ENCODE peak calls at places on chromosome 18, in ten cellular contexts. V, B, C, M, F, O, S, T, D and H are unnamed samples.

GRCh38 chr18:500556-501405 is at the start of gene COLEC12:
- DNase-seq in F (peak; percentile 85), T (peak; percentile 48), D (no peak), S (peak; percentile 54), M (peak; percentile 68), O (peak; percentile 59), C (no peak), V (peak; percentile 33), B (peak; percentile 53), H (peak; percentile 80)

GRCh38 chr18:79517322-79517721 is 121.6 kb downstream of the NFATC1 start:
- DNase-seq in S (no peak), D (no peak), M (peak; percentile 77), O (no peak), T (no peak), C (no peak), F (peak; percentile 63), B (no peak), V (no peak), H (no peak)

GRCh38 chr18:35383136-35383535 is 6.0 kb upstream of the ZNF396 start:
- DNase-seq in S (no peak), F (no peak), M (no peak), V (no peak), D (no peak), T (no peak), C (no peak), B (no peak), O (no peak), H (no peak)

GRCh38 chr18:46166261-46166970 is 62.2 kb downstream of the HAUS1 start:
- DNase-seq in O (no peak), C (no peak), B (no peak), S (no peak), V (no peak), T (no peak), M (no peak), F (no peak), D (no peak), H (peak; percentile 5)

GRCh38 chr18:35502062-35502461 is 4.3 kb upstream of the INO80C start:
- DNase-seq in O (no peak), M (peak; percentile 80), T (no peak), D (no peak), V (no peak), F (no peak), C (no peak), B (no peak), S (no peak), H (no peak)

GRCh38 chr18:74501386-74501785 is 5.2 kb downstream of the CNDP2 start:
- DNase-seq in B (peak; percentile 86), T (no peak), C (no peak), M (no peak), V (no peak), O (no peak), F (no peak), D (no peak), S (no peak), H (no peak)

GRCh38 chr18:79139206-79139605 is 70.0 kb downstream of the ATP9B start:
- DNase-seq in B (no peak), T (no peak), S (no peak), O (no peak), F (no peak), M (no peak), C (no peak), D (peak; percentile 77), V (no peak), H (no peak)

GRCh38 chr18:34493099-34493544 is 217.0 kb upstream of the DTNA start:
- DNase-seq in C (no peak), O (peak; percentile 64), S (peak; percentile 84), T (peak; percentile 54), V (peak; percentile 85), D (peak; percentile 58), F (peak; percentile 84), M (peak; percentile 90), B (peak; percentile 94), H (peak; percentile 91)

GRCh38 chr18:50276452-50276851 is 4.9 kb downstream of the MBD1 start:
- DNase-seq in B (no peak), D (no peak), C (no peak), V (no peak), M (no peak), O (no peak), F (no peak), T (no peak), S (no peak), H (no peak)

GRCh38 chr18:63888473-63889190 is 1.1 kb downstream of the SERPINB2 start:
- DNase-seq in V (no peak), B (peak; percentile 5), C (no peak), D (no peak), M (no peak), T (no peak), O (no peak), S (no peak), F (no peak), H (no peak)

GRCh38 chr18:56952026-56952425 is 194.9 kb upstream of the BOD1L2 start:
- DNase-seq in V (no peak), F (no peak), B (peak; percentile 24), D (no peak), O (no peak), M (no peak), T (no peak), C (no peak), S (no peak), H (no peak)

GRCh38 chr18:63603772-63604171 is 16.6 kb downstream of the SERPINB13 start:
- DNase-seq in D (peak; percentile 12), S (no peak), O (peak; percentile 43), C (no peak), V (no peak), T (no peak), F (no peak), B (no peak), M (peak; percentile 47), H (no peak)

GRCh38 chr18:55414475-55414874 is 173.5 kb downstream of the TCF4 start:
- DNase-seq in M (no peak), C (no peak), S (no peak), D (no peak), T (no peak), O (no peak), F (no peak), V (no peak), B (no peak), H (no peak)
- H3K4me1 ChIP-seq in M (peaks cover 8% of the 10 kb centered on the region), C (no peaks in the 10 kb centered on the region), S (peaks cover 15% of the 10 kb centered on the region), D (peaks cover 5% of the 10 kb centered on the region), T (no peaks in the 10 kb centered on the region), O (peaks cover 21% of the 10 kb centered on the region), F (peaks cover 15% of the 10 kb centered on the region), V (peaks cover 55% of the 10 kb centered on the region), B (no peaks in the 10 kb centered on the region), H (no peaks in the 10 kb centered on the region)

DNA sequence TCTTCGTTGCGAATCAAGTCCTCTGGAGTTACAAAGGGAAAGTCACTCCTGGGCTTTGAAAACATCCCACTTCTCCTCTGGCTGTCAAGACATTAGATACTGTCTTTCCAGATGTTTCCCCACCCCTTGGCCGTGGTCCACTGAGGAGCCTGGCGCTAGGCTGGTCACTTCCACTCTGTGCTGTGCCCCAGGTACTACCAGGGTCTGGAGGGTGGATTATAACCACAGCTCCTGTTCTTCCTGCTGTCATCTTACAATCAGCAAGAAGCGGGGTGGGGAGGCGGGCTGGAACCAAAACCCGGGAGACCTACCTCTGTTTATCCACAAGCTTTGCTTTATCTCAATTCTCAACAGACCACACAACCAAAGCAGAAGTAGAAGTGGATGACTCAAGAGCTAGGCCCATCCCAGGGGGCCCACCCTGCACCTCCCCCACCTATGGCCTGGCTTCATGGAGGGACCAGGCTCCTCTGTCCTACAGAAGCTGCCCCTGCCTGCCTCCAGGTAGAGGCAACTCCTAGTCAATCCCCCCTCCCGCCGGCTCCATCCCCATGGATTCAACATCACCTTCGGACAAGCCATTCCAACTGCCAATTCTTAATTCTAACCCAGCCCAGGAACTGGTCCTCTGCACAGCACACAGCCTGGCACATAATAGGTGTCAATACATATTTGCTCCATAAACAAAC is 17.8 kb downstream of the SMAD7 start:
- DNase-seq in M (peak; percentile 87), O (peak; percentile 60), C (no peak), D (no peak), T (peak; percentile 67), B (no peak), F (peak; percentile 67), V (peak; percentile 35), S (no peak), H (peak; percentile 76)
- H3K4me1 ChIP-seq in M (peaks cover 100% of the 10 kb centered on the region), O (peaks cover 97% of the 10 kb centered on the region), C (peaks cover 63% of the 10 kb centered on the region), D (peaks cover 61% of the 10 kb centered on the region), T (peaks cover 87% of the 10 kb centered on the region), B (peaks cover 61% of the 10 kb centered on the region), F (peaks cover 95% of the 10 kb centered on the region), V (peaks cover 95% of the 10 kb centered on the region), S (peaks cover 98% of the 10 kb centered on the region), H (peaks cover 3% of the 10 kb centered on the region)

GRCh38 chr18:6741290-6741689 is 11.8 kb downstream of the ARHGAP28 start:
- DNase-seq in D (peak; percentile 100), B (peak; percentile 86), T (no peak), M (peak; percentile 82), O (peak; percentile 96), V (peak; percentile 36), S (peak; percentile 42), C (no peak), F (no peak), H (peak; percentile 49)
- H3K4me1 ChIP-seq in D (peaks cover 19% of the 10 kb centered on the region), B (peaks cover 7% of the 10 kb centered on the region), T (no peaks in the 10 kb centered on the region), M (peaks cover 23% of the 10 kb centered on the region), O (peaks cover 29% of the 10 kb centered on the region), V (no peaks in the 10 kb centered on the region), S (peaks cover 3% of the 10 kb centered on the region), C (no peaks in the 10 kb centered on the region), F (no peaks in the 10 kb centered on the region), H (no peaks in the 10 kb centered on the region)

GRCh38 chr18:76499021-76499420 is 4.0 kb upstream of the ZNF516 start:
- DNase-seq in O (no peak), C (no peak), V (no peak), S (no peak), F (no peak), M (no peak), T (no peak), B (no peak), D (no peak), H (no peak)
- H3K4me1 ChIP-seq in O (no peaks in the 10 kb centered on the region), C (no peaks in the 10 kb centered on the region), V (peaks cover 5% of the 10 kb centered on the region), S (peaks cover 17% of the 10 kb centered on the region), F (no peaks in the 10 kb centered on the region), M (peaks cover under 1% of the 10 kb centered on the region), T (no peaks in the 10 kb centered on the region), B (no peaks in the 10 kb centered on the region), D (no peaks in the 10 kb centered on the region), H (no peaks in the 10 kb centered on the region)